ENCODE peak calls at places on chromosomes 13 and 19, in five cellular contexts. F is uterus, E is psoas muscle, L is heart right ventricle, N is AG04450. R is an unnamed sample.

GRCh38 chr19:5934002-5934401 is 19.9 kb downstream of the CAPS start:
- DNase-seq in F (no peak), E (no peak), L (no peak), N (no peak), R (no peak)

GRCh38 chr13:111280666-111281577 is 39.5 kb upstream of the TEX29 start:
- DNase-seq in F (no peak), E (no peak), L (no peak), N (peak; percentile 66), R (no peak)

GRCh38 chr19:17654993-17655392 is 33.2 kb downstream of the UNC13A start:
- DNase-seq in F (no peak), E (no peak), L (no peak), N (no peak), R (no peak)

GRCh38 chr19:4493929-4494690 is 22.0 kb downstream of the HDGFL2 start:
- DNase-seq in F (no peak), E (no peak), L (no peak), N (no peak), R (no peak)

GRCh38 chr13:52353116-52353718 is 52.8 kb downstream of the THSD1 start:
- DNase-seq in F (no peak), E (no peak), L (no peak), N (no peak), R (no peak)

GRCh38 chr19:52522555-52522954 is 4.9 kb upstream of the ZNF808 start:
- DNase-seq in F (no peak), E (no peak), L (no peak), N (no peak), R (no peak)

GRCh38 chr13:43303040-43303729 is 279.8 kb downstream of the DNAJC15 start:
- DNase-seq in F (peak; percentile 24), E (peak; percentile 41), L (peak; percentile 57), N (no peak), R (no peak)

GRCh38 chr13:37923236-37923635 is 53.7 kb upstream of the TRPC4 start:
- DNase-seq in F (no peak), E (no peak), L (no peak), N (no peak), R (no peak)

DNA sequence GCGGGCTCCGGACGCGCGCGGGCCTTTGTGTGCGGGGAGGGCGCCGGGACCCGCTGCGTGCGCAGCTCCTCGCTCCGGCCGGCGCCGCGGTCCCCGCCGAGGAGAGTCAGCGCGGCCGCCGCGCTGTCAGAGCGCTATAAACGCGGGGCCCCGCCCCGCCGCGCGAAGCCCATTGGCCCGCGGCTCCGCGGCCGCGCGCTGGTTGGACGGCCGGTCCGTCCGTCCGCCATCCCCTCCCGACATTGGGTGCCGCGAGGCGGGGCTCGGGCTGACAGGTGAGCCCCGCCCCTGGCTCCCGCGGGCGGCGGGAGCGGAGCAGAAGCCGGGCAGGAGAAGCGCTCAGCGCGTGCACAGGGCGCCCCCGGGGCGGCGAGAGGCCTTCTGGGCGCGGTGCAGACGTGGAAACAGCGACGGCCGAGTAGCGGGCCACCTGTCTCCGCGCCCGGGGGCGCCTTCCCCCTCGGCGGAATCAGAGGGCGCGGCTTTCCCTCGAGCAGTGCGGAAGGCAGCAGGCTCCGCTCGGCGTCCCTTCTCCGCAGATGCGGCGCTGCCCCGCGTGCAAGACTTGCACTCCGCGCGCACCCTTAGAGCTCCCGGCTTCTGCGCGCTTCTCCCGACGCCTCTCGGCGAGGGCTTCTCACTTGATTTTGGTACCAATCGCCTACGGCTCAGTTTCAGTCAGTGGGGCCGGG is at the start of gene EFNB2:
- DNase-seq in F (peak; percentile 78), E (peak; percentile 90), L (peak; percentile 91), N (peak; percentile 53), R (peak; percentile 84)
- H3K27ac ChIP-seq in F (peak within 1 kb of the TSS; percentile 66), E (peak within 1 kb of the TSS; percentile 78), L (peak within 1 kb of the TSS; percentile 87), N (no peak within 1 kb of the TSS), R (no peak within 1 kb of the TSS)

DNA sequence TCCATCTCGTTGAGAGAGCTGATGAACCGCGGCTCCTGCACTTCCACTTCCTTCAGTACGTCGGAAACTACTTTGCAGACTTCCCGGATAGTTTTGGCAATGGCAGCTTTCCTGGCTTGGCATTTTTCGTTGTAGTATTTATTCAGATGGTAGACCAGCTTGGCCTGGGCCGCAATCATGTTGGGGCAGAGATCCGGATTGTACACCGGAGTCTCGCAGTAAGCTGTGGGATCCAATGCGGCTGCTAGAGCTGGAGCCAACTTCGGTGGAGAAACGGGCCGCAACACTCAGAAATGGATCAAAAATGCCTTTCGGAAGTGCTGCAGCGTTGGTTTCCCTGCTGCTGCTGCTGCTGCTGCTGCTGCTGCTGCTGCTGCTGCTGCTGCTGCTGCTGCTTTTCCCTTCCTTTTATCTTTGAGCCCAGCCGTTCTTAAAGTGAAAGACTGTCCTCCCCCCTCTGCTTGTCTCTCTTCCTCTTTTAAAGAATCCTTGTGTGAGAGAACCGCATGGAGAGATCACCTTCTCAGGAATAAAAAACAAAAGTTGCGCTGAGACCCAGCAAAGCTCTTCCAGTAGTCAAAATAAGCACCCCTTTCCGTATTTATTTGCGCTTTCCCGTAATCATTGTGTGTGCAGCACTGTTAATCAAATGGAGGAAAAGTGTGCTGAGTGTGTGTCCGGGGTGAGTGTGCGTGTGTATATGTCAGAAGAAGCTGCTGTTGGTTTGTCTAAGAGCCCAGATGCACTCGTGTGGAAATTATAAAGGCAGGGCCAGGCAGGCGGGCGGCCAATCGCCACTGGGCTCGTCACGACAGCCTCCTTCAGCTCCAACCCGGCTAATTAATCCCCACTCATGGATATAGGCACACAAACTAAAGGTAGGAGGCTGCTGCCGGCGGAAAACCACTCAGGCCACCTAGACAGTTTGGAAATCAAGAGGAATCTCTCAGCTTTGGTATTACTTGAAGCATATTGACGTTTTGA is at the start of gene MAB21L1:
- DNase-seq in F (no peak), E (peak; percentile 33), L (peak; percentile 31), N (no peak), R (no peak)
- H3K27ac ChIP-seq in F (no peak within 1 kb of the TSS), E (peak within 1 kb of the TSS; percentile 72), L (peak within 1 kb of the TSS; percentile 54), N (no peak within 1 kb of the TSS), R (no peak within 1 kb of the TSS)

GRCh38 chr19:36524617-36525016 is 3.5 kb downstream of the ZNF260 start:
- DNase-seq in F (no peak), E (no peak), L (no peak), N (no peak), R (no peak)

GRCh38 chr19:36528921-36529518 is 949 bp upstream of the ZNF260 start:
- DNase-seq in F (no peak), E (no peak), L (no peak), N (no peak), R (no peak)

GRCh38 chr19:36528194-36528920 is at the start of gene ZNF260:
- DNase-seq in F (peak; percentile 97), E (peak; percentile 97), L (peak; percentile 99), N (peak; percentile 93), R (peak; percentile 89)

GRCh38 chr19:36527873-36528193 is 238 bp downstream of the ZNF260 start:
- DNase-seq in F (no peak), E (no peak), L (no peak), N (no peak), R (no peak)

GRCh38 chr19:36526581-36526980 is 1.5 kb downstream of the ZNF260 start:
- DNase-seq in F (no peak), E (no peak), L (no peak), N (no peak), R (no peak)
- H3K27ac ChIP-seq in F (no peak overlapping the region), E (no peak overlapping the region), L (no peak overlapping the region), N (no peak overlapping the region), R (no peak overlapping the region)

DNA sequence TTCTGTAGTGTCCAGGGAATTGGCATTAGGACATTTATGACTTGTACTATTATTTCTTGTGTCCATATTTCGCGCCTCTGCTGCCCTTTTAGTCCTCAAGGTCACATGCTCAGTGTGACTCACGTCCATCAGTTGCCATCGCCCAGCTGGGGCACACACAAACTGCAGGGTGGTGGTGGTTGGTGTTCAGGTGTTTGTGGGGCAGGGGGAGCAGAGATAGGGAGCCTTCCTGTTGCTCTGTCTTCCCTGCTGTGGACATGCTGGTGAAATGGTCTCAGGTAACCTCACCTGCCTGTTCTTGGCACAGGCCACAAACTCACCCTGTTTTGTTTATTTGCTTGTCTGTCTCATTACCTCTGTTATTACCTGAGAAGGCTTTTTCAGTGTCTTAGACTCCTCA is 22.4 kb downstream of the PRR12 start:
- DNase-seq in F (no peak), E (no peak), L (no peak), N (no peak), R (no peak)
- H3K27ac ChIP-seq in F (no peak overlapping the region), E (no peak overlapping the region), L (no peak overlapping the region), N (peak overlapping the region; percentile 70), R (no peak overlapping the region)

GRCh38 chr13:39461685-39462266 is 141.2 kb downstream of the LHFPL6 start:
- DNase-seq in F (no peak), E (no peak), L (no peak), N (no peak), R (no peak)
- H3K27ac ChIP-seq in F (no peak overlapping the region), E (no peak overlapping the region), L (peak overlapping the region; percentile 77), N (peak overlapping the region; percentile 74), R (no peak overlapping the region)

R was measured in CD4-positive, alpha-beta T cell.